ENCODE peak calls at places on chromosomes 1 and 21, in nine cellular contexts. B is cerebellar nuclear complex; H is ELF-1; K is iPS-NIHi11; X is CD8-positive, alpha-beta memory T cell; U is fibroblast of the aortic adventitia; I is upper lobe of right lung; G is progenitor cell of endocrine pancreas; J is sigmoid colon. V is an unnamed sample.
A peak's percentile ranks its signal among the peaks of the same experiment; 100 is the strongest.

GRCh38 chr21:44496900-44497550 is 41.7 kb downstream of the LRRC3 start:
- DNase-seq in B (no peak), H (no peak), K (no peak), X (no peak), U (no peak), I (no peak), G (no peak), J (no peak), V (no peak)

GRCh38 chr1:166166701-166167394 is at the start of gene FAM78B:
- DNase-seq in B (no peak), H (peak; percentile 30), K (peak; percentile 83), X (no peak), U (peak; percentile 76), I (peak; percentile 86), G (peak; percentile 42), J (peak; percentile 91), V (peak; percentile 82)

GRCh38 chr1:34928066-34928864 is 1.2 kb downstream of the DLGAP3 start:
- DNase-seq in B (peak; percentile 45), H (no peak), K (no peak), X (no peak), U (no peak), I (no peak), G (no peak), J (no peak), V (no peak)

GRCh38 chr1:64675718-64676345 is 69.0 kb upstream of the RAVER2 start:
- DNase-seq in B (no peak), H (no peak), K (peak; percentile 40), X (no peak), U (peak; percentile 54), I (no peak), G (no peak), J (no peak), V (no peak)

GRCh38 chr1:32744063-32744410 is 41.5 kb upstream of the SYNC start:
- DNase-seq in B (no peak), H (no peak), K (no peak), X (no peak), U (no peak), I (no peak), G (no peak), J (no peak), V (no peak)

GRCh38 chr1:77036560-77036959 is 169.3 kb downstream of the ST6GALNAC5 start:
- DNase-seq in B (no peak), H (no peak), K (peak; percentile 14), X (no peak), U (peak; percentile 40), I (no peak), G (no peak), J (no peak), V (no peak)

GRCh38 chr1:55650449-55650848 is 435.3 kb upstream of the USP24 start:
- DNase-seq in B (no peak), H (no peak), K (no peak), X (no peak), U (peak; percentile 77), I (no peak), G (no peak), J (no peak), V (no peak)

GRCh38 chr1:157073944-157074685 is 25.5 kb downstream of the ETV3L start:
- DNase-seq in B (no peak), H (peak; percentile 89), K (peak; percentile 69), X (no peak), U (peak; percentile 71), I (peak; percentile 83), G (peak; percentile 48), J (peak; percentile 84), V (no peak)

GRCh38 chr21:14583629-14584251 is 37.6 kb upstream of the SAMSN1 start:
- DNase-seq in B (no peak), H (no peak), K (no peak), X (no peak), U (no peak), I (no peak), G (no peak), J (no peak), V (no peak)

GRCh38 chr21:42429021-42429420 is 25.3 kb downstream of the UBASH3A start:
- DNase-seq in B (no peak), H (no peak), K (no peak), X (no peak), U (no peak), I (no peak), G (no peak), J (no peak), V (no peak)

GRCh38 chr1:51222136-51222787 is 13.8 kb upstream of the RNF11 start:
- DNase-seq in B (no peak), H (no peak), K (no peak), X (no peak), U (no peak), I (no peak), G (no peak), J (no peak), V (no peak)

GRCh38 chr1:153794671-153795324 is 19.6 kb downstream of the SLC27A3 start:
- DNase-seq in B (no peak), H (peak; percentile 78), K (peak; percentile 52), X (no peak), U (no peak), I (peak; percentile 61), G (no peak), J (peak; percentile 69), V (no peak)

GRCh38 chr1:202135221-202135721 is 9.3 kb downstream of the ARL8A start:
- DNase-seq in B (peak; percentile 35), H (peak; percentile 88), K (peak; percentile 93), X (peak; percentile 67), U (peak; percentile 67), I (no peak), G (peak; percentile 27), J (peak; percentile 81), V (peak; percentile 74)

GRCh38 chr1:162631546-162632233 is 574 bp upstream of the DDR2 start:
- DNase-seq in B (no peak), H (no peak), K (no peak), X (no peak), U (peak; percentile 84), I (no peak), G (no peak), J (peak; percentile 79), V (no peak)

GRCh38 chr1:47676311-47677054 is 238.6 kb downstream of the FOXD2 start:
- DNase-seq in B (no peak), H (no peak), K (no peak), X (no peak), U (no peak), I (peak; percentile 36), G (no peak), J (peak; percentile 46), V (no peak)

GRCh38 chr1:81574365-81574764 is 226.4 kb upstream of the ADGRL2 start:
- DNase-seq in B (no peak), H (no peak), K (no peak), X (no peak), U (no peak), I (no peak), G (no peak), J (no peak), V (no peak)

GRCh38 chr21:44653656-44654575 is 543 bp downstream of the KRTAP12-4 start:
- DNase-seq in B (no peak), H (no peak), K (no peak), X (peak; percentile 85), U (no peak), I (no peak), G (no peak), J (no peak), V (no peak)

GRCh38 chr1:226372885-226373284 is 35.0 kb downstream of the PARP1 start:
- DNase-seq in B (no peak), H (no peak), K (no peak), X (no peak), U (no peak), I (no peak), G (no peak), J (no peak), V (no peak)

GRCh38 chr1:23779826-23780371 is 1.7 kb downstream of the PITHD1 start:
- DNase-seq in B (no peak), H (no peak), K (no peak), X (no peak), U (peak; percentile 55), I (no peak), G (no peak), J (no peak), V (no peak)

GRCh38 chr1:116148967-116149366 is 37.8 kb downstream of the MAB21L3 start:
- DNase-seq in B (no peak), H (no peak), K (no peak), X (no peak), U (no peak), I (no peak), G (no peak), J (no peak), V (no peak)

GRCh38 chr1:206797534-206798383 is 25.5 kb upstream of the IL10 start:
- DNase-seq in B (no peak), H (peak; percentile 72), K (peak; percentile 72), X (no peak), U (peak; percentile 19), I (no peak), G (no peak), J (no peak), V (no peak)

GRCh38 chr1:162873671-162874666 is 13.0 kb upstream of the CCDC190 start:
- DNase-seq in B (no peak), H (no peak), K (no peak), X (no peak), U (peak; percentile 96), I (no peak), G (no peak), J (no peak), V (no peak)

GRCh38 chr1:41447995-41448770 is 36.3 kb downstream of the EDN2 start:
- DNase-seq in B (no peak), H (peak; percentile 94), K (no peak), X (no peak), U (no peak), I (no peak), G (no peak), J (no peak), V (no peak)

GRCh38 chr1:152801333-152801732 is 4.8 kb downstream of the LCE1D start:
- DNase-seq in B (no peak), H (no peak), K (no peak), X (no peak), U (no peak), I (no peak), G (no peak), J (no peak), V (no peak)

GRCh38 chr1:221335161-221336101 is 406.5 kb downstream of the DUSP10 start:
- DNase-seq in B (no peak), H (peak; percentile 78), K (no peak), X (no peak), U (peak; percentile 92), I (no peak), G (no peak), J (peak; percentile 81), V (peak; percentile 11)

GRCh38 chr1:53722025-53722424 is 16.9 kb downstream of the GLIS1 start:
- DNase-seq in B (no peak), H (no peak), K (no peak), X (no peak), U (peak; percentile 57), I (no peak), G (no peak), J (no peak), V (no peak)

GRCh38 chr1:2495026-2495425 is 18.9 kb downstream of the PLCH2 start:
- DNase-seq in B (peak; percentile 78), H (no peak), K (no peak), X (no peak), U (no peak), I (no peak), G (no peak), J (no peak), V (no peak)

GRCh38 chr1:51288578-51288977 is 41.8 kb downstream of the TTC39A start:
- DNase-seq in B (no peak), H (no peak), K (no peak), X (no peak), U (no peak), I (no peak), G (no peak), J (no peak), V (no peak)

GRCh38 chr1:213154056-213154677 is 103.1 kb downstream of the RPS6KC1 start:
- DNase-seq in B (no peak), H (no peak), K (no peak), X (no peak), U (no peak), I (no peak), G (no peak), J (no peak), V (no peak)

GRCh38 chr1:186487163-186487562 is 26.2 kb upstream of the PDC start:
- DNase-seq in B (no peak), H (no peak), K (no peak), X (no peak), U (no peak), I (no peak), G (no peak), J (no peak), V (no peak)

GRCh38 chr21:42214081-42214750 is 4.7 kb upstream of the ABCG1 start:
- DNase-seq in B (no peak), H (no peak), K (no peak), X (no peak), U (no peak), I (no peak), G (no peak), J (no peak), V (no peak)